ENCODE peak calls at places on chromosome 21, in four cellular contexts. C is stimulated activated CD8-positive, alpha-beta memory T cell treated with anti-CD3 and anti-CD28 coated beads, Interleukin-15, amount 100 ng/mL, for 1 hour; X is heart left ventricle; W is fibroblast of the aortic adventitia. H is an unnamed sample.

GRCh38 chr21:40466893-40467483 is 380.0 kb downstream of the DSCAM start:
- DNase-seq in C (no peak), X (no peak), W (no peak), H (no peak)

GRCh38 chr21:28152729-28153128 is 839.9 kb downstream of the LTN1 start:
- DNase-seq in C (no peak), X (no peak), W (no peak), H (no peak)

GRCh38 chr21:42564561-42564971 is 50.9 kb downstream of the SLC37A1 start:
- DNase-seq in C (no peak), X (no peak), W (no peak), H (no peak)

GRCh38 chr21:45926281-45926680 is 55.3 kb upstream of the COL6A1 start:
- DNase-seq in C (no peak), X (no peak), W (peak; percentile 16), H (no peak)

GRCh38 chr21:44083631-44084291 is 23.4 kb upstream of the PWP2 start:
- DNase-seq in C (peak; percentile 27), X (no peak), W (no peak), H (no peak)

GRCh38 chr21:24280591-24280990 is 1326.7 kb downstream of the MRPL39 start:
- DNase-seq in C (no peak), X (no peak), W (no peak), H (no peak)

GRCh38 chr21:31201548-31201947 is 142.5 kb downstream of the TIAM1 start:
- DNase-seq in C (no peak), X (peak; percentile 57), W (peak; percentile 91), H (no peak)

GRCh38 chr21:45299026-45299863 is 11.6 kb upstream of the POFUT2 start:
- DNase-seq in C (no peak), X (peak; percentile 69), W (no peak), H (no peak)

GRCh38 chr21:34809822-34810221 is 141.0 kb downstream of the CLIC6 start:
- DNase-seq in C (no peak), X (no peak), W (no peak), H (no peak)

GRCh38 chr21:35925497-35925896 is 134.8 kb downstream of the SETD4 start:
- DNase-seq in C (no peak), X (no peak), W (peak; percentile 67), H (no peak)

GRCh38 chr21:45995686-45996179 is 14.2 kb downstream of the COL6A1 start:
- DNase-seq in C (no peak), X (no peak), W (no peak), H (no peak)

GRCh38 chr21:34075099-34075425 is 1.7 kb downstream of the MRPS6 start:
- DNase-seq in C (no peak), X (no peak), W (no peak), H (no peak)

GRCh38 chr21:42578761-42579415 is 65.2 kb downstream of the SLC37A1 start:
- DNase-seq in C (no peak), X (no peak), W (no peak), H (no peak)

GRCh38 chr21:26715878-26716506 is 129.2 kb downstream of the ADAMTS1 start:
- DNase-seq in C (no peak), X (peak; percentile 41), W (peak; percentile 69), H (no peak)

GRCh38 chr21:29215709-29216108 is 83.0 kb upstream of the BACH1 start:
- DNase-seq in C (no peak), X (no peak), W (peak; percentile 52), H (no peak)

GRCh38 chr21:44012474-44013379 is 618 bp downstream of the TRAPPC10 start:
- DNase-seq in C (peak; percentile 54), X (peak; percentile 64), W (peak; percentile 23), H (peak; percentile 91)

GRCh38 chr21:33754493-33754892 is 112.2 kb downstream of the ITSN1 start:
- DNase-seq in C (no peak), X (no peak), W (no peak), H (no peak)